ENCODE peak calls at places on chromosome 6, in seven cellular contexts. B, Y, L, S, Q, H and C are unnamed samples.

GRCh38 chr6:35449287-35449881 is 2.8 kb upstream of the FANCE start:
- DNase-seq in B (no peak), Y (peak; percentile 91), L (peak; percentile 88), S (no peak), Q (no peak), H (no peak), C (peak; percentile 47)

GRCh38 chr6:139653136-139653535 is 278.7 kb upstream of the CITED2 start:
- DNase-seq in B (no peak), Y (no peak), L (no peak), S (no peak), Q (no peak), H (no peak), C (no peak)

GRCh38 chr6:133170602-133171001 is 70.6 kb upstream of the EYA4 start:
- DNase-seq in B (no peak), Y (peak; percentile 61), L (peak; percentile 7), S (no peak), Q (no peak), H (no peak), C (no peak)

GRCh38 chr6:161228911-161229591 is 44.8 kb downstream of the AGPAT4 start:
- DNase-seq in B (no peak), Y (peak; percentile 70), L (peak; percentile 96), S (no peak), Q (no peak), H (no peak), C (no peak)

GRCh38 chr6:26623339-26623859 is 26.6 kb downstream of the ABT1 start:
- DNase-seq in B (no peak), Y (no peak), L (no peak), S (no peak), Q (no peak), H (no peak), C (no peak)

GRCh38 chr6:142570221-142570671 is 268.4 kb downstream of the ADGRG6 start:
- DNase-seq in B (no peak), Y (peak; percentile 9), L (peak; percentile 60), S (no peak), Q (no peak), H (no peak), C (no peak)

GRCh38 chr6:69827491-69827890 is 30.7 kb upstream of the LMBRD1 start:
- DNase-seq in B (no peak), Y (peak; percentile 3), L (peak; percentile 72), S (no peak), Q (no peak), H (no peak), C (no peak)

GRCh38 chr6:25050356-25050755 is 114.6 kb upstream of the RIPOR2 start:
- DNase-seq in B (no peak), Y (no peak), L (peak; percentile 65), S (no peak), Q (peak; percentile 23), H (no peak), C (peak; percentile 21)

GRCh38 chr6:81487489-81487888 is 265.0 kb downstream of the TENT5A start:
- DNase-seq in B (peak; percentile 26), Y (no peak), L (no peak), S (peak; percentile 75), Q (no peak), H (peak; percentile 38), C (no peak)

GRCh38 chr6:148285205-148285604 is 57.4 kb upstream of the SASH1 start:
- DNase-seq in B (no peak), Y (no peak), L (no peak), S (no peak), Q (no peak), H (no peak), C (no peak)

GRCh38 chr6:5084787-5085637 is at the start of gene PPP1R3G:
- DNase-seq in B (peak; percentile 26), Y (peak; percentile 53), L (peak; percentile 84), S (no peak), Q (no peak), H (peak; percentile 56), C (peak; percentile 25)

GRCh38 chr6:10417681-10418104 is 2.8 kb upstream of the TFAP2A start:
- DNase-seq in B (no peak), Y (no peak), L (no peak), S (no peak), Q (no peak), H (no peak), C (no peak)

GRCh38 chr6:82365011-82365751 is 1.6 kb downstream of the TPBG start:
- DNase-seq in B (no peak), Y (peak; percentile 62), L (peak; percentile 68), S (no peak), Q (no peak), H (peak; percentile 43), C (no peak)

DNA sequence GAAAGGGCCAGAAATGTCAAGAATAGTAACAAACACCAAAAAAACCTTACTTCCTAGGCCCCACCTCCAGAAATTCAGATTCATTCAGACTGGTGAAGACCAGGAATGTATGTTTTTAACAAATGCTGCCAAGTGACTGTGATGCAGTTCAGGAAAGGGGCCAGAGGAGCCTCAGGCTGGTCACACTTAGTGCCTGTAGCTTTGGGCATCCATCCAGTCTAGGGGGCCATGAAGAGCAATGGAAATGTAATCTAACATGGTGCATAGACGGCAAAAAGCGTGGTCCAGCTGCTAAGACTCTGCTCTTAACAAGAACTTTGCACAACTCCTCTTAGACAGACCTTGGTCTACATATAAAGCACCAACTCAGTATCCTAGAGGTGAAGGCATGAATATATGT is 7.1 kb downstream of the GJA1 start:
- DNase-seq in B (no peak), Y (no peak), L (peak; percentile 40), S (no peak), Q (no peak), H (no peak), C (no peak)
- H3K4me3 ChIP-seq in B (no peak overlapping the region), Y (no peak overlapping the region), L (no peak overlapping the region), S (peak overlapping the region; percentile 21), Q (no peak overlapping the region), H (no peak overlapping the region), C (no peak overlapping the region)

DNA sequence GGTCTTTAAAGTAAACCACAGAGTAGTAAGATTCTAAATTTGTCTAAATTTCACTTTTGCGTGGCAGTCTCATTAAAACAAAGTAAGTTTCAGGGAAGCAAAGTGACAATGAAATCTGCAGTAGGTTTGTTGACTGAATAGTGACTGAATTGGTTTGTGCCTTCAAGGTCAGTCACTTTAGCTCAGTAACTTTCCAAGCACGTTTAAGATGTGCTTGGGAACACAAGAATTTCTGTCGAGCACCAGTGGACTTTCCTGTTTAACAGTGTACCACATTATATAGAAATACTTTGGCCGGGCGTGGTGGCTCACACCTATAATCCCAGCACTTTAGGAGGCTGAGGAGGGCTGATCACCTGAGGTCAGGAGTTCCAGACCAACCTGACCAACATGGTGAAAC is 1.7 kb upstream of the CD24 start:
- DNase-seq in B (no peak), Y (peak; percentile 60), L (no peak), S (no peak), Q (no peak), H (peak; percentile 70), C (no peak)
- H3K27me3 ChIP-seq in B (no peaks in the 10 kb centered on the region), Y (no peaks in the 10 kb centered on the region), L (peaks cover 51% of the 10 kb centered on the region), S (peaks cover 16% of the 10 kb centered on the region), Q (peaks cover 22% of the 10 kb centered on the region), H (peaks cover 18% of the 10 kb centered on the region), C (peaks cover 26% of the 10 kb centered on the region)

GRCh38 chr6:15515660-15516375 is 147.0 kb downstream of the DTNBP1 start:
- DNase-seq in B (no peak), Y (no peak), L (no peak), S (no peak), Q (no peak), H (no peak), C (no peak)
- H3K4me3 ChIP-seq in B (no peak overlapping the region), Y (no peak overlapping the region), L (no peak overlapping the region), S (no peak overlapping the region), Q (no peak overlapping the region), H (no peak overlapping the region), C (no peak overlapping the region)

GRCh38 chr6:709471-710056 is 16.6 kb upstream of the EXOC2 start:
- DNase-seq in B (no peak), Y (no peak), L (no peak), S (no peak), Q (no peak), H (no peak), C (no peak)
- H3K27me3 ChIP-seq in B (no peaks in the 10 kb centered on the region), Y (no peaks in the 10 kb centered on the region), L (no peaks in the 10 kb centered on the region), S (no peaks in the 10 kb centered on the region), Q (no peaks in the 10 kb centered on the region), H (no peaks in the 10 kb centered on the region), C (peaks cover 21% of the 10 kb centered on the region)

GRCh38 chr6:34240329-34241248 is 3.9 kb downstream of the HMGA1 start:
- DNase-seq in B (no peak), Y (no peak), L (no peak), S (no peak), Q (no peak), H (peak; percentile 22), C (no peak)
- H3K4me3 ChIP-seq in B (no peak overlapping the region), Y (peak overlapping the region; percentile 94), L (no peak overlapping the region), S (no peak overlapping the region), Q (no peak overlapping the region), H (no peak overlapping the region), C (no peak overlapping the region)

GRCh38 chr6:41548841-41549642 is 2.9 kb downstream of the FOXP4 start:
- DNase-seq in B (no peak), Y (no peak), L (no peak), S (no peak), Q (no peak), H (no peak), C (no peak)

GRCh38 chr6:41551857-41552256 is 5.7 kb downstream of the FOXP4 start:
- DNase-seq in B (no peak), Y (no peak), L (no peak), S (no peak), Q (no peak), H (no peak), C (no peak)

GRCh38 chr6:41549673-41550072 is 3.5 kb downstream of the FOXP4 start:
- DNase-seq in B (no peak), Y (no peak), L (no peak), S (no peak), Q (no peak), H (no peak), C (no peak)

GRCh38 chr6:41552723-41553122 is 6.5 kb downstream of the FOXP4 start:
- DNase-seq in B (no peak), Y (no peak), L (no peak), S (no peak), Q (no peak), H (no peak), C (no peak)

DNA sequence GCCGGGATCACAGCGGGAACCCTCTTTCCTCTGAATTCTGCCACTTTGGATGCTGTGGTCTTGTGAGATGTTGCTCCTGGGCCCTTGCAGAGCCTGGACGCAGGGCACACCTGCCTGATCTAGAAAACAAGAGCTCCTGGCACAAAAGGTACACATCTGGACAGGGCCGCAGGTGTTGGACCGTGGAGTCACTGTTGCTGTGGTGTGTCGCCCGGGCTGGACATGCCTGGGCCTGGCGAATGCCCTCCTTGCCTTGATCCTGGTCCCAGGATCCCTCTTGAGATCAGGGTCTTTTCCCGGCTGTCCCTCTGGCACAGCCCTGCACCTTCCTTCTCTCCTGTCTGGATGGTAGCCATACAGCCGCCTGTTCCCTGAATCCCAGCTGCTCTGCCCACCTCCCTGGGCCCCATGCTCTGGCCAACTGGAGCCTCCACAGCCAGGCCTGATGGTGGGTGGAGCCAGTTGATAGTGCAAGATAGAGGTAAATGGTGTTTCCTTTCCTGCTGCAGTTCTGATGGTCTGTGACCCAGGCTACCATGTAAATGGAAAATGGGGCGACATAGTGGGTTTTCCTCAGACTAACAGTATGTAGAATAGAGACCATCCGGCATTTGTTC is 5.0 kb downstream of the FOXP4 start:
- DNase-seq in B (no peak), Y (no peak), L (no peak), S (no peak), Q (no peak), H (no peak), C (no peak)
- H3K27me3 ChIP-seq in B (no peaks in the 10 kb centered on the region), Y (no peaks in the 10 kb centered on the region), L (no peaks in the 10 kb centered on the region), S (no peaks in the 10 kb centered on the region), Q (peaks cover 23% of the 10 kb centered on the region), H (no peaks in the 10 kb centered on the region), C (peaks cover 4% of the 10 kb centered on the region)

GRCh38 chr6:19691465-19692167 is 145.6 kb upstream of the ID4 start:
- DNase-seq in B (no peak), Y (no peak), L (peak; percentile 40), S (no peak), Q (no peak), H (no peak), C (no peak)
- H3K4me3 ChIP-seq in B (peak overlapping the region; percentile 8), Y (no peak overlapping the region), L (peak overlapping the region; percentile 69), S (peak overlapping the region; percentile 30), Q (no peak overlapping the region), H (no peak overlapping the region), C (no peak overlapping the region)